ENCODE peak calls at places on chromosomes 7 and 10, in six cellular contexts. One of them, this sample, is unnamed. For H3K4me1, the result is how much of the 10 kb centered on the place peaks cover.

GRCh38 chr7:101172854-101173751 is 7.0 kb downstream of the NAT16 start:
- DNase-seq in Karpas-422: no peak
- DNase-seq in adrenal gland: peak
- DNase-seq in A549: peak
- DNase-seq in tibial artery: peak
- DNase-seq in colonic mucosa: peak
- DNase-seq in this sample: peak

GRCh38 chr7:17371656-17372524 is 73.4 kb downstream of the AHR start:
- DNase-seq in Karpas-422: no peak
- DNase-seq in adrenal gland: no peak
- DNase-seq in A549: peak
- DNase-seq in tibial artery: no peak
- DNase-seq in colonic mucosa: peak
- DNase-seq in this sample: no peak

GRCh38 chr10:72318383-72319262 is 36.1 kb downstream of the DNAJB12 start:
- DNase-seq in Karpas-422: no peak
- DNase-seq in adrenal gland: no peak
- DNase-seq in A549: no peak
- DNase-seq in tibial artery: no peak
- DNase-seq in colonic mucosa: no peak
- DNase-seq in this sample: no peak

GRCh38 chr10:6232225-6232807 is 29.6 kb downstream of the PFKFB3 start:
- DNase-seq in Karpas-422: no peak
- DNase-seq in adrenal gland: no peak
- DNase-seq in A549: no peak
- DNase-seq in tibial artery: no peak
- DNase-seq in colonic mucosa: no peak
- DNase-seq in this sample: no peak

GRCh38 chr10:72081210-72081609 is 7.1 kb downstream of the SPOCK2 start:
- DNase-seq in Karpas-422: no peak
- DNase-seq in adrenal gland: no peak
- DNase-seq in A549: no peak
- DNase-seq in tibial artery: no peak
- DNase-seq in colonic mucosa: no peak
- DNase-seq in this sample: no peak

GRCh38 chr10:23065549-23065948 is 29.8 kb upstream of the MSRB2 start:
- DNase-seq in Karpas-422: no peak
- DNase-seq in adrenal gland: peak
- DNase-seq in A549: peak
- DNase-seq in tibial artery: peak
- DNase-seq in colonic mucosa: peak
- DNase-seq in this sample: peak

GRCh38 chr10:59037018-59037389 is 139.4 kb upstream of the PHYHIPL start:
- DNase-seq in Karpas-422: no peak
- DNase-seq in adrenal gland: no peak
- DNase-seq in A549: no peak
- DNase-seq in tibial artery: no peak
- DNase-seq in colonic mucosa: no peak
- DNase-seq in this sample: no peak

GRCh38 chr7:99631311-99632109 is 14.8 kb downstream of the ZSCAN25 start:
- DNase-seq in Karpas-422: no peak
- DNase-seq in adrenal gland: peak
- DNase-seq in A549: peak
- DNase-seq in tibial artery: no peak
- DNase-seq in colonic mucosa: no peak
- DNase-seq in this sample: peak

GRCh38 chr7:17939670-17940301 is 508 bp downstream of the SNX13 start:
- DNase-seq in Karpas-422: peak
- DNase-seq in adrenal gland: peak
- DNase-seq in A549: peak
- DNase-seq in tibial artery: peak
- DNase-seq in colonic mucosa: peak
- DNase-seq in this sample: peak

GRCh38 chr10:110843031-110843430 is 28.7 kb upstream of the PDCD4 start:
- DNase-seq in Karpas-422: peak
- DNase-seq in adrenal gland: no peak
- DNase-seq in A549: no peak
- DNase-seq in tibial artery: no peak
- DNase-seq in colonic mucosa: peak
- DNase-seq in this sample: no peak

GRCh38 chr7:85176197-85176596 is 10.7 kb downstream of the SEMA3D start:
- DNase-seq in Karpas-422: no peak
- DNase-seq in adrenal gland: no peak
- DNase-seq in A549: no peak
- DNase-seq in tibial artery: no peak
- DNase-seq in colonic mucosa: no peak
- DNase-seq in this sample: no peak

GRCh38 chr10:68163735-68164134 is 54.4 kb downstream of the MYPN start:
- DNase-seq in Karpas-422: no peak
- DNase-seq in adrenal gland: no peak
- DNase-seq in A549: no peak
- DNase-seq in tibial artery: no peak
- DNase-seq in colonic mucosa: peak
- DNase-seq in this sample: no peak

GRCh38 chr10:69497611-69498390 is 46.5 kb downstream of the TSPAN15 start:
- DNase-seq in Karpas-422: no peak
- DNase-seq in adrenal gland: no peak
- DNase-seq in A549: no peak
- DNase-seq in tibial artery: no peak
- DNase-seq in colonic mucosa: no peak
- DNase-seq in this sample: peak

GRCh38 chr7:151695856-151696555 is 176.3 kb upstream of the RHEB start:
- DNase-seq in Karpas-422: no peak
- DNase-seq in adrenal gland: no peak
- DNase-seq in A549: no peak
- DNase-seq in tibial artery: no peak
- DNase-seq in colonic mucosa: no peak
- DNase-seq in this sample: peak

GRCh38 chr10:132366006-132366405 is 31.0 kb upstream of the PWWP2B start:
- DNase-seq in Karpas-422: no peak
- DNase-seq in adrenal gland: no peak
- DNase-seq in A549: no peak
- DNase-seq in tibial artery: peak
- DNase-seq in colonic mucosa: no peak
- DNase-seq in this sample: no peak

GRCh38 chr10:15167411-15168295 is 840 bp downstream of the NMT2 start:
- DNase-seq in Karpas-422: peak
- DNase-seq in adrenal gland: peak
- DNase-seq in A549: peak
- DNase-seq in tibial artery: peak
- DNase-seq in colonic mucosa: peak
- DNase-seq in this sample: peak

GRCh38 chr7:28754027-28754426 is 204.1 kb downstream of the TRIL start:
- DNase-seq in Karpas-422: no peak
- DNase-seq in adrenal gland: no peak
- DNase-seq in A549: no peak
- DNase-seq in tibial artery: no peak
- DNase-seq in colonic mucosa: no peak
- DNase-seq in this sample: no peak

GRCh38 chr7:151404216-151405011 is 5.4 kb downstream of the WDR86 start:
- DNase-seq in Karpas-422: no peak
- DNase-seq in adrenal gland: peak
- DNase-seq in A549: peak
- DNase-seq in tibial artery: no peak
- DNase-seq in colonic mucosa: no peak
- DNase-seq in this sample: no peak

GRCh38 chr7:123771846-123772245 is 23.0 kb upstream of the WASL start:
- DNase-seq in Karpas-422: no peak
- DNase-seq in adrenal gland: no peak
- DNase-seq in A549: no peak
- DNase-seq in tibial artery: no peak
- DNase-seq in colonic mucosa: no peak
- DNase-seq in this sample: no peak

GRCh38 chr10:119006451-119007210 is 22.9 kb upstream of the NANOS1 start:
- DNase-seq in Karpas-422: no peak
- DNase-seq in adrenal gland: peak
- DNase-seq in A549: peak
- DNase-seq in tibial artery: peak
- DNase-seq in colonic mucosa: peak
- DNase-seq in this sample: no peak

GRCh38 chr7:113159746-113160339 is 41.5 kb upstream of the SMIM30 start:
- DNase-seq in Karpas-422: peak
- DNase-seq in adrenal gland: no peak
- DNase-seq in A549: peak
- DNase-seq in tibial artery: no peak
- DNase-seq in colonic mucosa: no peak
- DNase-seq in this sample: no peak

GRCh38 chr7:8133188-8133848 is 128.6 kb downstream of the ICA1 start:
- DNase-seq in Karpas-422: no peak
- DNase-seq in adrenal gland: no peak
- DNase-seq in A549: no peak
- DNase-seq in tibial artery: no peak
- DNase-seq in colonic mucosa: no peak
- DNase-seq in this sample: no peak

GRCh38 chr7:8131694-8132605 is 130.0 kb downstream of the ICA1 start:
- DNase-seq in Karpas-422: no peak
- DNase-seq in adrenal gland: no peak
- DNase-seq in A549: no peak
- DNase-seq in tibial artery: no peak
- DNase-seq in colonic mucosa: no peak
- DNase-seq in this sample: no peak

GRCh38 chr7:8136331-8136730 is 125.6 kb downstream of the ICA1 start:
- DNase-seq in Karpas-422: no peak
- DNase-seq in adrenal gland: no peak
- DNase-seq in A549: no peak
- DNase-seq in tibial artery: no peak
- DNase-seq in colonic mucosa: no peak
- DNase-seq in this sample: no peak

GRCh38 chr7:8135417-8135816 is 126.5 kb downstream of the ICA1 start:
- DNase-seq in Karpas-422: no peak
- DNase-seq in adrenal gland: no peak
- DNase-seq in A549: no peak
- DNase-seq in tibial artery: no peak
- DNase-seq in colonic mucosa: no peak
- DNase-seq in this sample: no peak

GRCh38 chr7:8133955-8134733 is 127.8 kb downstream of the ICA1 start:
- DNase-seq in Karpas-422: no peak
- DNase-seq in adrenal gland: no peak
- DNase-seq in A549: no peak
- DNase-seq in tibial artery: no peak
- DNase-seq in colonic mucosa: no peak
- DNase-seq in this sample: no peak
- H3K4me1 ChIP-seq in Karpas-422: under half
- H3K4me1 ChIP-seq in adrenal gland: under half
- H3K4me1 ChIP-seq in A549: under half
- H3K4me1 ChIP-seq in tibial artery: under half
- H3K4me1 ChIP-seq in colonic mucosa: under half
- H3K4me1 ChIP-seq in this sample: under half

DNA sequence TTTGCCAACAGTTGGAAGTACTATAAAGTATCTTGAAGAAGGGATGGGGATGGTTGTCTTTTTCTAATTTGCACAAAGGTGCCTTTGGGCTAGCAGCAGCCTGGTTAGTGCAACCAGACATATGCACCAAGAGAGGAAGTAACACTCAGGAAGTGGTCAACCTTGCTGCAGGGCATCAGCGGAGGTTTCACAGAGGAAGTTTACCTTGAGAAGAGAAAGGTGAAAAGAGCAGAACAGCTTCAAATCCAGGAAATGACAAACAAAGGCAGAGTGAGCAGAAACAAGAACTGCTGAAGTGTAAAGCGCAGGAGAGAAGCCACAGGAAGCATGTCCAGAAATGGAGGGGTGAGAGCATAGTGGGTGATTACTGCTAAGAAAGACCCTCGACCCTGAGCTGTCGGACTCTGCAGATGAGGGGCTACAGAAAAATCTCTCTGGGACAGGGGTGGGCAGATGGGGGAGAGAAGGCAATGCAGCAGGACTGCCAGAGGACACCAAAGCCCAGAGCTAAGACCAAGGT is 66.9 kb downstream of the STK17A start:
- DNase-seq in Karpas-422: peak
- DNase-seq in adrenal gland: no peak
- DNase-seq in A549: no peak
- DNase-seq in tibial artery: no peak
- DNase-seq in colonic mucosa: no peak
- DNase-seq in this sample: no peak
- H3K4me1 ChIP-seq in Karpas-422: half or more
- H3K4me1 ChIP-seq in adrenal gland: half or more
- H3K4me1 ChIP-seq in A549: half or more
- H3K4me1 ChIP-seq in tibial artery: under half
- H3K4me1 ChIP-seq in colonic mucosa: under half
- H3K4me1 ChIP-seq in this sample: half or more

GRCh38 chr10:30420266-30420665 is 13.7 kb upstream of the MAP3K8 start:
- DNase-seq in Karpas-422: peak
- DNase-seq in adrenal gland: no peak
- DNase-seq in A549: no peak
- DNase-seq in tibial artery: no peak
- DNase-seq in colonic mucosa: no peak
- DNase-seq in this sample: no peak

GRCh38 chr10:30422296-30422695 is 11.7 kb upstream of the MAP3K8 start:
- DNase-seq in Karpas-422: peak
- DNase-seq in adrenal gland: no peak
- DNase-seq in A549: no peak
- DNase-seq in tibial artery: no peak
- DNase-seq in colonic mucosa: no peak
- DNase-seq in this sample: no peak

GRCh38 chr10:30420774-30421173 is 13.2 kb upstream of the MAP3K8 start:
- DNase-seq in Karpas-422: peak
- DNase-seq in adrenal gland: no peak
- DNase-seq in A549: no peak
- DNase-seq in tibial artery: no peak
- DNase-seq in colonic mucosa: no peak
- DNase-seq in this sample: no peak

GRCh38 chr10:30425336-30426075 is 8.5 kb upstream of the MAP3K8 start:
- DNase-seq in Karpas-422: peak
- DNase-seq in adrenal gland: no peak
- DNase-seq in A549: no peak
- DNase-seq in tibial artery: no peak
- DNase-seq in colonic mucosa: no peak
- DNase-seq in this sample: no peak

GRCh38 chr10:30422981-30423654 is 10.9 kb upstream of the MAP3K8 start:
- DNase-seq in Karpas-422: peak
- DNase-seq in adrenal gland: peak
- DNase-seq in A549: peak
- DNase-seq in tibial artery: peak
- DNase-seq in colonic mucosa: peak
- DNase-seq in this sample: peak
- H3K4me1 ChIP-seq in Karpas-422: half or more
- H3K4me1 ChIP-seq in adrenal gland: under half
- H3K4me1 ChIP-seq in A549: half or more
- H3K4me1 ChIP-seq in tibial artery: under half
- H3K4me1 ChIP-seq in colonic mucosa: under half
- H3K4me1 ChIP-seq in this sample: under half

DNA sequence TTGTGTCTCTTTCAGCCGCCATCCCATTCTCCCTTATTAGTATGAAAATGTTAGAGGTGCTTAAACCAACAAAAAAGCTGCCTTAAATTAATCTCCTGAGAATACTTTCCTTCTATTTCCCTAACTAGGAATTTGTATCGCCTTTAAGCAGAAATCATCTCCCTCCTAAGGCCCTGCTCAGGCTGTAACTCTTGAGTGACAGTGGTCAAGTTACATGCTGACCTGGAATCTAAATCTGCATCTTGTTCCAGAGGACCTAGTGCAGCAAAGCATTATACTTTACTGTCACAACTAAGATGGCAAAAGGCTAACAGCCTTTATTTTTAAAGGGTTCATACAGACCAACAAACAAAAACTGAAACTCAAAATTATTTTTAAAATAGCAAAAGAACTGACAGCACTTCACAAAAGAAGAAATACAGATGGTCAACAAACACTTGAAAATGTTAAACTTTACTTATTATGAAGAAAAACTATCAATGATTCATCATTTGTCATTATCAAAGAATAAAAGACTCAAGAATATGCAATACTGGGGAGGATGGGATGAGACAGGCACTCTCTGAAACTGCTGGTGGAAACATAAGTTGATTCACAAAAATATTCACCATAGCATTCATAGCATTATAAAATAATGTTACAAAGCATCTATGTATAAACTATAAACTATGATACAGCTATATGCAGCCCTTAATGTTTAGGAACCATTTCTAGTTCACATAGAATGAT is 11.0 kb downstream of the CYREN start:
- DNase-seq in Karpas-422: no peak
- DNase-seq in adrenal gland: no peak
- DNase-seq in A549: no peak
- DNase-seq in tibial artery: no peak
- DNase-seq in colonic mucosa: no peak
- DNase-seq in this sample: no peak
- H3K4me1 ChIP-seq in Karpas-422: under half
- H3K4me1 ChIP-seq in adrenal gland: under half
- H3K4me1 ChIP-seq in A549: under half
- H3K4me1 ChIP-seq in tibial artery: under half
- H3K4me1 ChIP-seq in colonic mucosa: under half
- H3K4me1 ChIP-seq in this sample: under half